ENCODE peak calls at places on chromosomes 3 and 15, in ten cellular contexts. Z is adrenal gland, K is HepG2, C is ovary, A is A549, Q is uterus, P is H1, V is IMR-90, I is spleen, O is suprapubic skin. J is an unnamed sample.
A peak's percentile ranks its signal among the peaks of the same experiment; 100 is the strongest.

GRCh38 chr3:123719785-123720531 is 135.1 kb upstream of the HACD2 start:
- DNase-seq in O (no peak), K (no peak), Z (no peak), C (peak; percentile 71), A (no peak), P (no peak), I (no peak), Q (peak; percentile 78), V (no peak), J (peak; percentile 90)

GRCh38 chr15:64532515-64532914 is 72.1 kb downstream of the ZNF609 start:
- DNase-seq in P (no peak), I (no peak), C (no peak), Q (no peak), Z (no peak), V (no peak), A (no peak), O (no peak), K (no peak), J (no peak)

GRCh38 chr15:33154366-33155166 is 39.9 kb downstream of the FMN1 start:
- DNase-seq in A (no peak), V (peak; percentile 55), K (no peak), P (no peak), Z (peak; percentile 55), O (no peak), I (no peak), C (no peak), Q (no peak), J (peak; percentile 73)

GRCh38 chr15:50148362-50148963 is 29.4 kb upstream of the ATP8B4 start:
- DNase-seq in Z (peak; percentile 34), C (no peak), I (no peak), P (no peak), Q (no peak), K (peak; percentile 59), V (peak; percentile 79), A (no peak), O (no peak), J (no peak)

GRCh38 chr3:24829632-24830229 is 335.1 kb upstream of the THRB start:
- DNase-seq in Z (peak; percentile 15), P (peak; percentile 58), I (no peak), C (no peak), A (peak; percentile 12), O (no peak), K (no peak), V (no peak), Q (peak; percentile 13), J (no peak)

GRCh38 chr15:60299452-60300047 is 98.2 kb downstream of the ANXA2 start:
- DNase-seq in A (peak; percentile 12), V (no peak), K (no peak), Z (no peak), C (peak; percentile 47), O (peak; percentile 82), Q (peak; percentile 38), I (no peak), P (no peak), J (peak; percentile 85)

GRCh38 chr15:64249842-64250575 is 87.2 kb upstream of the PPIB start:
- DNase-seq in Q (no peak), I (no peak), O (no peak), A (no peak), Z (no peak), K (no peak), V (peak; percentile 56), C (no peak), P (no peak), J (no peak)

GRCh38 chr3:45612918-45613602 is 18.5 kb downstream of the LIMD1 start:
- DNase-seq in Z (no peak), O (no peak), I (no peak), P (no peak), C (no peak), Q (no peak), V (peak; percentile 23), K (no peak), A (no peak), J (no peak)

GRCh38 chr3:119681279-119681678 is 4.1 kb upstream of the COX17 start:
- DNase-seq in Z (no peak), Q (no peak), P (no peak), A (peak; percentile 27), K (peak; percentile 15), O (no peak), I (no peak), C (no peak), V (peak; percentile 58), J (no peak)

GRCh38 chr3:10173926-10174435 is 9.3 kb downstream of the IRAK2 start:
- DNase-seq in A (peak; percentile 62), K (peak; percentile 55), C (no peak), P (no peak), O (no peak), V (peak; percentile 100), Z (peak; percentile 72), Q (peak; percentile 65), I (no peak), J (peak; percentile 74)

GRCh38 chr3:31106204-31106603 is 211.7 kb upstream of the GADL1 start:
- DNase-seq in Q (no peak), K (peak; percentile 3), Z (no peak), P (no peak), V (peak; percentile 74), C (no peak), I (no peak), O (no peak), A (no peak), J (peak; percentile 63)

GRCh38 chr3:186922224-186922623 is 8.1 kb upstream of the ST6GAL1 start:
- DNase-seq in K (no peak), C (no peak), V (no peak), I (no peak), P (peak; percentile 31), Q (no peak), O (no peak), A (no peak), Z (no peak), J (no peak)
- TF ChIP-seq CTCF in K (no peak), C (no peak), V (no peak), I (no peak), P (no peak), Q (no peak), O (no peak), A (no peak), Z (no peak), J (no peak)

GRCh38 chr15:51731549-51732267 is 5.7 kb downstream of the LYSMD2 start:
- DNase-seq in A (no peak), I (no peak), K (no peak), O (no peak), V (peak; percentile 85), Q (no peak), Z (no peak), P (no peak), C (no peak), J (peak; percentile 25)
- TF ChIP-seq POLR2A in A (no peak), I (no peak), K (no peak), O (no peak), V (no peak), Q (no peak), Z (no peak), P (no peak), C (no peak), J (no peak)

DNA sequence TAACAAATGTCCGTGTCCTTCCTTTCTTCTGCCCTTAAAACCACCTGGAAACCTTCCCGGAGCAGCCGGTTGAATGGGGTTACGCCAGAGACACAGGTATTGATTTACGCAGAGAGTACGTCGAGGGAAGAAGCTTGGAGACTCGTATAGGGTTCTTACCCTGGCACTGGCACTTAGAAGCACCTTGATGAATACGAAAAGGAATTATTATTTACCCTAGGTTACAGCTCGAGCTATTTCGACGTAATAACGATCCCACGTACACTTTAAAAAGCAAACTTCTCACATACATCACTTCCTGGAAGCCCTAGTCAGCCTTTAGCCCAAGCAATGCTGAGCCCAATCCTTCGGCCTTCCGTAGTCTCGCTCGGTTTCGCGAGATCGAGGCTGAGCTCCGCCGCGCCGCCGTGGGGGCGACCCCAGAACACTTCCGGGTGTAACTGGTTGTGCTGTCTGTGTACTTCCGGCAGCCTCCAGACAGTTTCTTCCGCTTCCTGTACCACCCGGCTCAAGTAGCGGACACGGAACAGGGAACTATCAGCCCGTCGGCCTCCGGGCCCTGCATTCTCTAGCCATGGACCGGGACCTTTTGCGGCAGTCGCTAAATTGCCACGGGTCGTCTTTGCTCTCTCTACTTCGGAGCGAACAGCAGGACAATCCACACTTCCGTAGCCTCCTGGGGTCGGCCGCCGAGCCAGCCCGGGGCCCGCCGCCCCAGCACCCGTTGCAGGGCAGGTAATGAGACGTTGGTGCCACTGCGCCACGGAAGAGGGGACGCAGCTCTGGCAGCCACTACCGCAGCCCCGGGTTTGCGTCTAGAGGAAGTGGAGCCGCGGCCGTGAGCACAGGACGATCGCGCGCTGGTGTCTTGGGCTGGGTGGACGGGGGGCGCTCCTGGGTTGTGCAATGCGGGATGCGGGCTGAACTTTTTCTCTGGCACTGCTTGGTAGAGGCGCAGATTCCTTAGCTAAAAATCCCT is at the start of gene TTC14:
- DNase-seq in P (peak; percentile 89), C (peak; percentile 95), Z (peak; percentile 92), A (peak; percentile 88), I (peak; percentile 97), V (peak; percentile 94), Q (peak; percentile 88), O (peak; percentile 94), K (peak; percentile 93), J (peak; percentile 98)
- TF ChIP-seq CTCF in P (peak; percentile 3), C (no peak), Z (no peak), A (no peak), I (peak; percentile 45), V (no peak), Q (no peak), O (no peak), K (peak; percentile 57), J (no peak)

DNA sequence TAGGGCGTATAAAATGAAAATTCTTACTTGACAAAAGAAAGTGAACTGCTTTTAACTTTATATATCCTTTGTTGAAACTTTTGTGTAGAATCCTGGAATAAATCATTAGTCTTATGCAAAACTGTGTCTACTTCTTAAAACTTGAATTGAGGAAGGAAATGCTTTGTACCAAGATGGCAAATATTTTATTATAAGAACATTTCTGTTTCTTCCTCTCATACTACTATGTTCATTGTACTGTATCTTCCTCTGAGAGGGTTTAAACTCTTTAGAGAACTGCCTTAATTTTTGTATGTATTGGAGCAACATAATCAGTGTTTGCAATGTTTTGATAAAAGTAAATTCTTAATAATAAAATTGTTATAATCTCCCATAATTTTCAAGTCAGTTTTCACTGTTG is 42.0 kb downstream of the RASA2 start:
- DNase-seq in Q (no peak), C (no peak), I (no peak), K (no peak), O (no peak), V (no peak), A (no peak), Z (no peak), P (no peak), J (no peak)
- TF ChIP-seq POLR2A in Q (no peak), C (no peak), I (no peak), K (no peak), O (no peak), V (no peak), A (no peak), Z (no peak), P (no peak), J (no peak)